ENCODE peak calls at places on chromosomes 2 and 18, in ten cellular contexts. One of them, this sample, is unnamed.

GRCh38 chr2:71581015-71581414 is 127.7 kb downstream of the DYSF start:
- DNase-seq in lower lobe of right lung: no peak
- DNase-seq in HCT116: no peak
- DNase-seq in heart right ventricle: peak
- DNase-seq in CD4-positive, alpha-beta memory T cell: no peak
- DNase-seq in pancreas: no peak
- DNase-seq in right cardiac atrium: peak
- DNase-seq in Peyer's patch: no peak
- DNase-seq in GM12878: no peak
- DNase-seq in A673: no peak
- DNase-seq in this sample: no peak

GRCh38 chr2:205012961-205013360 is 467.7 kb downstream of the PARD3B start:
- DNase-seq in Peyer's patch: no peak
- DNase-seq in GM12878: no peak
- DNase-seq in HCT116: no peak
- DNase-seq in pancreas: no peak
- DNase-seq in right cardiac atrium: peak
- DNase-seq in heart right ventricle: no peak
- DNase-seq in A673: no peak
- DNase-seq in lower lobe of right lung: no peak
- DNase-seq in CD4-positive, alpha-beta memory T cell: no peak
- DNase-seq in this sample: no peak

GRCh38 chr18:54269924-54270844 is 867 bp downstream of the POLI start:
- DNase-seq in HCT116: peak
- DNase-seq in Peyer's patch: no peak
- DNase-seq in CD4-positive, alpha-beta memory T cell: no peak
- DNase-seq in heart right ventricle: no peak
- DNase-seq in A673: peak
- DNase-seq in GM12878: no peak
- DNase-seq in right cardiac atrium: peak
- DNase-seq in pancreas: peak
- DNase-seq in lower lobe of right lung: no peak
- DNase-seq in this sample: no peak

GRCh38 chr2:123363826-123364225 is 661.3 kb upstream of the CNTNAP5 start:
- DNase-seq in pancreas: no peak
- DNase-seq in right cardiac atrium: no peak
- DNase-seq in HCT116: no peak
- DNase-seq in heart right ventricle: no peak
- DNase-seq in A673: no peak
- DNase-seq in CD4-positive, alpha-beta memory T cell: no peak
- DNase-seq in lower lobe of right lung: no peak
- DNase-seq in Peyer's patch: no peak
- DNase-seq in GM12878: no peak
- DNase-seq in this sample: no peak

GRCh38 chr18:54531402-54532065 is 59.5 kb upstream of the DYNAP start:
- DNase-seq in right cardiac atrium: no peak
- DNase-seq in GM12878: no peak
- DNase-seq in Peyer's patch: no peak
- DNase-seq in CD4-positive, alpha-beta memory T cell: no peak
- DNase-seq in lower lobe of right lung: no peak
- DNase-seq in heart right ventricle: no peak
- DNase-seq in pancreas: no peak
- DNase-seq in A673: no peak
- DNase-seq in HCT116: no peak
- DNase-seq in this sample: no peak

GRCh38 chr2:151437630-151438029 is 27.9 kb downstream of the RIF1 start:
- DNase-seq in pancreas: no peak
- DNase-seq in GM12878: no peak
- DNase-seq in A673: peak
- DNase-seq in CD4-positive, alpha-beta memory T cell: no peak
- DNase-seq in heart right ventricle: no peak
- DNase-seq in lower lobe of right lung: no peak
- DNase-seq in HCT116: peak
- DNase-seq in right cardiac atrium: no peak
- DNase-seq in Peyer's patch: no peak
- DNase-seq in this sample: no peak

GRCh38 chr2:105496271-105496670 is 97.4 kb upstream of the FHL2 start:
- DNase-seq in GM12878: no peak
- DNase-seq in A673: no peak
- DNase-seq in Peyer's patch: no peak
- DNase-seq in lower lobe of right lung: no peak
- DNase-seq in pancreas: no peak
- DNase-seq in heart right ventricle: peak
- DNase-seq in right cardiac atrium: peak
- DNase-seq in CD4-positive, alpha-beta memory T cell: no peak
- DNase-seq in HCT116: no peak
- DNase-seq in this sample: no peak

GRCh38 chr2:105744909-105745853 is at the start of gene NCK2:
- DNase-seq in Peyer's patch: peak
- DNase-seq in right cardiac atrium: peak
- DNase-seq in pancreas: peak
- DNase-seq in heart right ventricle: peak
- DNase-seq in lower lobe of right lung: peak
- DNase-seq in HCT116: no peak
- DNase-seq in A673: peak
- DNase-seq in CD4-positive, alpha-beta memory T cell: peak
- DNase-seq in GM12878: no peak
- DNase-seq in this sample: no peak

GRCh38 chr2:64228126-64228678 is 84.0 kb upstream of the PELI1 start:
- DNase-seq in heart right ventricle: peak
- DNase-seq in GM12878: peak
- DNase-seq in CD4-positive, alpha-beta memory T cell: peak
- DNase-seq in Peyer's patch: peak
- DNase-seq in HCT116: peak
- DNase-seq in right cardiac atrium: peak
- DNase-seq in A673: peak
- DNase-seq in lower lobe of right lung: peak
- DNase-seq in pancreas: peak
- DNase-seq in this sample: no peak

GRCh38 chr18:23126352-23127056 is 8.8 kb upstream of the CABLES1 start:
- DNase-seq in heart right ventricle: no peak
- DNase-seq in lower lobe of right lung: no peak
- DNase-seq in CD4-positive, alpha-beta memory T cell: no peak
- DNase-seq in A673: peak
- DNase-seq in right cardiac atrium: no peak
- DNase-seq in HCT116: no peak
- DNase-seq in Peyer's patch: peak
- DNase-seq in GM12878: no peak
- DNase-seq in pancreas: no peak
- DNase-seq in this sample: no peak

GRCh38 chr2:95357717-95358280 is 44.7 kb upstream of the FAHD2A start:
- DNase-seq in CD4-positive, alpha-beta memory T cell: no peak
- DNase-seq in A673: no peak
- DNase-seq in GM12878: no peak
- DNase-seq in Peyer's patch: peak
- DNase-seq in heart right ventricle: no peak
- DNase-seq in HCT116: no peak
- DNase-seq in right cardiac atrium: no peak
- DNase-seq in lower lobe of right lung: no peak
- DNase-seq in pancreas: peak
- DNase-seq in this sample: no peak

GRCh38 chr18:32847719-32848118 is 74.9 kb upstream of the KLHL14 start:
- DNase-seq in HCT116: no peak
- DNase-seq in GM12878: no peak
- DNase-seq in heart right ventricle: no peak
- DNase-seq in right cardiac atrium: no peak
- DNase-seq in Peyer's patch: no peak
- DNase-seq in lower lobe of right lung: no peak
- DNase-seq in pancreas: no peak
- DNase-seq in CD4-positive, alpha-beta memory T cell: no peak
- DNase-seq in A673: peak
- DNase-seq in this sample: no peak

GRCh38 chr2:45345331-45346305 is 265.4 kb downstream of the SRBD1 start:
- DNase-seq in A673: peak
- DNase-seq in right cardiac atrium: no peak
- DNase-seq in CD4-positive, alpha-beta memory T cell: no peak
- DNase-seq in lower lobe of right lung: no peak
- DNase-seq in GM12878: no peak
- DNase-seq in Peyer's patch: no peak
- DNase-seq in pancreas: no peak
- DNase-seq in HCT116: no peak
- DNase-seq in heart right ventricle: no peak
- DNase-seq in this sample: no peak

GRCh38 chr2:84495539-84496146 is 20.7 kb upstream of the DNAH6 start:
- DNase-seq in heart right ventricle: no peak
- DNase-seq in right cardiac atrium: no peak
- DNase-seq in lower lobe of right lung: no peak
- DNase-seq in pancreas: no peak
- DNase-seq in Peyer's patch: no peak
- DNase-seq in HCT116: peak
- DNase-seq in GM12878: no peak
- DNase-seq in A673: peak
- DNase-seq in CD4-positive, alpha-beta memory T cell: peak
- DNase-seq in this sample: no peak

GRCh38 chr2:171964328-171964727 is 35.4 kb upstream of the METAP1D start:
- DNase-seq in GM12878: no peak
- DNase-seq in pancreas: no peak
- DNase-seq in HCT116: no peak
- DNase-seq in heart right ventricle: no peak
- DNase-seq in CD4-positive, alpha-beta memory T cell: no peak
- DNase-seq in right cardiac atrium: no peak
- DNase-seq in A673: peak
- DNase-seq in lower lobe of right lung: no peak
- DNase-seq in Peyer's patch: no peak
- DNase-seq in this sample: no peak

GRCh38 chr18:43405097-43405496 is 127.8 kb upstream of the SYT4 start:
- DNase-seq in pancreas: no peak
- DNase-seq in right cardiac atrium: no peak
- DNase-seq in Peyer's patch: no peak
- DNase-seq in GM12878: no peak
- DNase-seq in CD4-positive, alpha-beta memory T cell: no peak
- DNase-seq in HCT116: no peak
- DNase-seq in A673: peak
- DNase-seq in heart right ventricle: no peak
- DNase-seq in lower lobe of right lung: no peak
- DNase-seq in this sample: no peak

DNA sequence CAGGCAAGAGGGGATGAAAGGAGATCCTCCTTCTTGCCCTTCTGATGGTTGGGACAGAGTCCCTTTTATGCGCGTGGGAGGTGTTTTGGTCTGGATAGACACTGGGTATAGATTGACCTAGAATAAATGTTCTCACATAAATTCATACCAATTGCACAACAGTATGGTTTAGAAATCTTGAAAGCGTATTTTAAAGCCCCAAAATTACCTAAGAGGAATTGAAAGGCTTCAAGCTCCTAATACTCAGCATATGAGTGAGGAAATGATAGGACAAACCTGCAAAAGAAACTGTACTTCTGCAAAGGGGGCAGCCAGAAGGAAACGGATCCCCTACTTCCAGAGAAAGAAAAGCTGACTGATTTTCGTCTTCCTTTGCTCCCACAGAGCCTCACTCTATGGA is 2.7 kb upstream of the BCL2 start:
- DNase-seq in CD4-positive, alpha-beta memory T cell: no peak
- DNase-seq in lower lobe of right lung: no peak
- DNase-seq in heart right ventricle: no peak
- DNase-seq in GM12878: no peak
- DNase-seq in pancreas: no peak
- DNase-seq in right cardiac atrium: no peak
- DNase-seq in Peyer's patch: no peak
- DNase-seq in A673: no peak
- DNase-seq in HCT116: no peak
- DNase-seq in this sample: no peak
- H3K27ac ChIP-seq in CD4-positive, alpha-beta memory T cell: no peak
- H3K27ac ChIP-seq in lower lobe of right lung: no peak
- H3K27ac ChIP-seq in heart right ventricle: peak
- H3K27ac ChIP-seq in GM12878: peak
- H3K27ac ChIP-seq in pancreas: no peak
- H3K27ac ChIP-seq in right cardiac atrium: no peak
- H3K27ac ChIP-seq in Peyer's patch: no peak
- H3K27ac ChIP-seq in A673: peak
- H3K27ac ChIP-seq in HCT116: no peak
- H3K27ac ChIP-seq in this sample: no peak

GRCh38 chr2:55408098-55408882 is 11.4 kb downstream of the CCDC88A start:
- DNase-seq in A673: no peak
- DNase-seq in GM12878: no peak
- DNase-seq in heart right ventricle: no peak
- DNase-seq in pancreas: no peak
- DNase-seq in lower lobe of right lung: no peak
- DNase-seq in CD4-positive, alpha-beta memory T cell: no peak
- DNase-seq in Peyer's patch: no peak
- DNase-seq in HCT116: no peak
- DNase-seq in right cardiac atrium: no peak
- DNase-seq in this sample: no peak
- H3K27ac ChIP-seq in A673: no peak
- H3K27ac ChIP-seq in GM12878: peak
- H3K27ac ChIP-seq in heart right ventricle: no peak
- H3K27ac ChIP-seq in pancreas: no peak
- H3K27ac ChIP-seq in lower lobe of right lung: no peak
- H3K27ac ChIP-seq in CD4-positive, alpha-beta memory T cell: no peak
- H3K27ac ChIP-seq in Peyer's patch: no peak
- H3K27ac ChIP-seq in HCT116: no peak
- H3K27ac ChIP-seq in right cardiac atrium: no peak
- H3K27ac ChIP-seq in this sample: no peak

DNA sequence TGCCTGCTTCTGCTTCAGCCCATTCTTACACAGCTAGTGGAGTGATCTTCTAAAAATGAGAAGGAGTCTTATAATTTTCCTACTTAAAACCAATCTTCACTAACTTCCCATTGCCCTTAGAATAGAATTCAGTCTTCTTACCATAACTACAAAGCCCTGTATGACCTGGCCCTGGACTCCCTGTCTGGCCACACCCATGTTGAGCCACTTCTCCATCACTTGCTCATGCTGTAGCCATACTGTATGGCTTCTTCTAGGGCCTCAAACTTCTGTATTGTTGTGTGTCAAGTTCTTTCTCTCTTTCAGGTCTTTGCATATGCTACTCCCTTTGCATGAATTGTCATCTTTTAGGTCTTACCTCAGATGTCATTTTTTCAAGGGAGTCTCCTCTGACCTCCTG is 11.2 kb downstream of the DGUOK start:
- DNase-seq in HCT116: no peak
- DNase-seq in Peyer's patch: no peak
- DNase-seq in A673: no peak
- DNase-seq in GM12878: no peak
- DNase-seq in CD4-positive, alpha-beta memory T cell: no peak
- DNase-seq in right cardiac atrium: no peak
- DNase-seq in heart right ventricle: no peak
- DNase-seq in lower lobe of right lung: no peak
- DNase-seq in pancreas: no peak
- DNase-seq in this sample: no peak
- H3K27ac ChIP-seq in HCT116: no peak
- H3K27ac ChIP-seq in Peyer's patch: no peak
- H3K27ac ChIP-seq in A673: no peak
- H3K27ac ChIP-seq in GM12878: no peak
- H3K27ac ChIP-seq in CD4-positive, alpha-beta memory T cell: no peak
- H3K27ac ChIP-seq in right cardiac atrium: no peak
- H3K27ac ChIP-seq in heart right ventricle: no peak
- H3K27ac ChIP-seq in lower lobe of right lung: no peak
- H3K27ac ChIP-seq in pancreas: no peak
- H3K27ac ChIP-seq in this sample: peak

DNA sequence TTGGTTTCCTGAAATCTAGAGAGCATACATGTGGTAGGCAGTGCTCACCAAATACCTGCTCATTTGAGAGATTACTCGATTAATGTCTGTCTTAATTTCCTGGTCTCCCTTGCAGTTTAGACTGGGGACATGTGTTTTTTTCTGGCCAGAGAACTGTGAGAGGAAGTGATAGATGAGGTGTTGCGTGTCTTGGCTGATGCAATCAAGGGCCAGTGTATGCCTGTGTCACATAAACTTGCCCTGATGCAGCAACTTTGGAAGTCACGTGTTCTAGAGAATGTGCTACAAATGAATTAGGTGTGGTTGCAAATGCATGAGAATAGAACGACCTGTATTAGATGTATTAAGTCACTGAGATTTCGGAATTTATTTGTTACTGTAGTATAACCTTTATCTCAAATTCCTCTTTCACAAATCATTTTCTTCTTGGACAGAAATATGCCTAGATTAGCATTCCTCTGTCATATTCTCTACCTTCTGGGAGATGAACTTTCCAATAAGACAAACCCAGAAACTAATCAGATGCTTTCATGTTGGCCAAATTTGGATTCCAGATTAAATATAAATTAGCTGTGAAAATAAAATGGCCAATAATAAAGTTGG is 9.9 kb upstream of the IL1A start:
- DNase-seq in heart right ventricle: no peak
- DNase-seq in CD4-positive, alpha-beta memory T cell: peak
- DNase-seq in pancreas: peak
- DNase-seq in right cardiac atrium: peak
- DNase-seq in HCT116: peak
- DNase-seq in GM12878: no peak
- DNase-seq in Peyer's patch: no peak
- DNase-seq in A673: no peak
- DNase-seq in lower lobe of right lung: peak
- DNase-seq in this sample: peak
- H3K27ac ChIP-seq in heart right ventricle: no peak
- H3K27ac ChIP-seq in CD4-positive, alpha-beta memory T cell: no peak
- H3K27ac ChIP-seq in pancreas: no peak
- H3K27ac ChIP-seq in right cardiac atrium: no peak
- H3K27ac ChIP-seq in HCT116: no peak
- H3K27ac ChIP-seq in GM12878: peak
- H3K27ac ChIP-seq in Peyer's patch: no peak
- H3K27ac ChIP-seq in A673: peak
- H3K27ac ChIP-seq in lower lobe of right lung: peak
- H3K27ac ChIP-seq in this sample: peak

This sample was measured in keratinocyte.